ENCODE peak calls at places on chromosomes 12 and 14, in ten cellular contexts. C, B, W, Z, F, G, H, S, O and L are unnamed samples.

GRCh38 chr14:105448706-105449111 is 25.9 kb upstream of the CRIP2 start:
- DNase-seq in H (peak), O (no peak), C (no peak), G (peak), B (peak), Z (peak), F (peak), W (peak), S (peak), L (peak)

GRCh38 chr12:14907953-14908352 is 22.3 kb upstream of the MGP start:
- DNase-seq in Z (no peak), G (no peak), O (no peak), C (no peak), F (no peak), S (no peak), W (no peak), B (no peak), H (no peak), L (no peak)

GRCh38 chr12:94380507-94380906 is 79.2 kb downstream of the CEP83 start:
- DNase-seq in W (no peak), F (peak), C (no peak), B (no peak), O (no peak), G (no peak), Z (no peak), H (no peak), S (no peak), L (no peak)

GRCh38 chr12:4857472-4858291 is 52.0 kb upstream of the KCNA1 start:
- DNase-seq in S (peak), C (no peak), H (peak), W (peak), Z (peak), B (peak), F (peak), G (peak), O (peak), L (peak)

GRCh38 chr12:113159937-113160336 is 10.4 kb downstream of the CFAP73 start:
- DNase-seq in Z (no peak), S (no peak), F (no peak), B (no peak), G (no peak), C (no peak), W (no peak), H (no peak), O (no peak), L (no peak)

GRCh38 chr12:9634177-9634803 is 26.6 kb upstream of the KLRB1 start:
- DNase-seq in C (no peak), O (peak), S (peak), F (peak), B (peak), H (peak), G (peak), W (peak), Z (peak), L (peak)

GRCh38 chr12:45987339-45987726 is 3.0 kb downstream of the SCAF11 start:
- DNase-seq in C (no peak), H (no peak), S (no peak), O (no peak), F (no peak), B (no peak), G (no peak), Z (no peak), W (no peak), L (no peak)

GRCh38 chr12:79874665-79875064 is 60.2 kb downstream of the PPP1R12A start:
- DNase-seq in W (no peak), Z (no peak), B (no peak), S (no peak), G (no peak), H (no peak), C (no peak), F (no peak), O (no peak), L (no peak)

GRCh38 chr12:28958553-28959195 is 190.4 kb upstream of the FAR2 start:
- DNase-seq in O (peak), W (no peak), H (peak), S (no peak), C (no peak), F (no peak), G (no peak), B (peak), Z (no peak), L (no peak)

GRCh38 chr14:65035049-65035448 is 48.4 kb downstream of the FNTB start:
- DNase-seq in S (no peak), C (no peak), F (no peak), H (no peak), Z (no peak), W (peak), O (no peak), G (no peak), B (peak), L (no peak)

GRCh38 chr12:65965358-65965757 is 141.1 kb downstream of the HMGA2 start:
- DNase-seq in S (no peak), O (peak), G (no peak), Z (no peak), F (no peak), H (no peak), B (no peak), C (peak), W (no peak), L (no peak)

GRCh38 chr14:37198273-37198598 is 499 bp downstream of the MIPOL1 start:
- DNase-seq in S (no peak), B (no peak), O (no peak), W (no peak), H (no peak), F (no peak), C (no peak), G (no peak), Z (no peak), L (no peak)

GRCh38 chr14:58282925-58283593 is 15.3 kb upstream of the ARID4A start:
- DNase-seq in W (no peak), Z (no peak), F (no peak), O (no peak), S (no peak), H (no peak), C (no peak), B (no peak), G (no peak), L (no peak)

GRCh38 chr12:7937867-7938506 is 2.0 kb upstream of the SLC2A3 start:
- DNase-seq in F (no peak), B (peak), G (no peak), O (no peak), C (no peak), S (no peak), W (no peak), Z (no peak), H (no peak), L (no peak)

GRCh38 chr14:54256156-54256555 is 140.7 kb upstream of the CDKN3 start:
- DNase-seq in F (no peak), B (no peak), H (no peak), O (no peak), W (no peak), Z (no peak), S (no peak), C (no peak), G (no peak), L (no peak)

GRCh38 chr14:104150201-104151027 is 12.0 kb downstream of the KIF26A start:
- DNase-seq in C (peak), W (no peak), G (peak), F (no peak), B (peak), S (no peak), H (no peak), O (peak), Z (no peak), L (no peak)

GRCh38 chr12:1173806-1174617 is 183.0 kb downstream of the ERC1 start:
- DNase-seq in G (no peak), S (peak), C (no peak), B (no peak), W (no peak), H (no peak), O (no peak), F (no peak), Z (no peak), L (no peak)

GRCh38 chr14:79638647-79639266 is 572.5 kb downstream of the DIO2 start:
- DNase-seq in W (no peak), B (no peak), O (no peak), G (no peak), Z (no peak), S (no peak), F (no peak), H (no peak), C (no peak), L (no peak)

GRCh38 chr12:53345486-53346195 is 9.5 kb upstream of the SP7 start:
- DNase-seq in F (no peak), O (no peak), B (peak), Z (no peak), C (no peak), S (no peak), G (no peak), W (no peak), H (no peak), L (no peak)
- TF ChIP-seq CTCF in F (no peak), O (no peak), B (no peak), Z (peak), C (no peak), S (no peak), G (no peak), W (no peak), H (no peak), L (no peak)

GRCh38 chr12:127926004-127926403 is 341.0 kb upstream of the TMEM132C start:
- DNase-seq in B (peak), F (no peak), S (peak), G (peak), O (peak), W (no peak), H (no peak), C (no peak), Z (no peak), L (no peak)
- TF ChIP-seq CTCF in B (peak), F (peak), S (peak), G (no peak), O (peak), W (peak), H (no peak), C (peak), Z (no peak), L (no peak)

GRCh38 chr12:51360315-51360714 is 13.8 kb upstream of the CELA1 start:
- DNase-seq in G (no peak), O (no peak), F (no peak), Z (no peak), W (no peak), B (no peak), H (no peak), S (no peak), C (no peak), L (no peak)

GRCh38 chr12:51362307-51362706 is 15.8 kb upstream of the CELA1 start:
- DNase-seq in C (no peak), H (no peak), Z (no peak), B (no peak), F (peak), S (no peak), O (no peak), W (no peak), G (no peak), L (no peak)

GRCh38 chr12:51359851-51360250 is 13.4 kb upstream of the CELA1 start:
- DNase-seq in Z (no peak), C (no peak), F (no peak), H (no peak), O (no peak), G (no peak), S (no peak), B (no peak), W (no peak), L (no peak)

GRCh38 chr12:51362747-51363342 is 16.4 kb upstream of the CELA1 start:
- DNase-seq in S (no peak), W (no peak), B (no peak), Z (no peak), G (no peak), C (no peak), H (no peak), F (no peak), O (no peak), L (no peak)

DNA sequence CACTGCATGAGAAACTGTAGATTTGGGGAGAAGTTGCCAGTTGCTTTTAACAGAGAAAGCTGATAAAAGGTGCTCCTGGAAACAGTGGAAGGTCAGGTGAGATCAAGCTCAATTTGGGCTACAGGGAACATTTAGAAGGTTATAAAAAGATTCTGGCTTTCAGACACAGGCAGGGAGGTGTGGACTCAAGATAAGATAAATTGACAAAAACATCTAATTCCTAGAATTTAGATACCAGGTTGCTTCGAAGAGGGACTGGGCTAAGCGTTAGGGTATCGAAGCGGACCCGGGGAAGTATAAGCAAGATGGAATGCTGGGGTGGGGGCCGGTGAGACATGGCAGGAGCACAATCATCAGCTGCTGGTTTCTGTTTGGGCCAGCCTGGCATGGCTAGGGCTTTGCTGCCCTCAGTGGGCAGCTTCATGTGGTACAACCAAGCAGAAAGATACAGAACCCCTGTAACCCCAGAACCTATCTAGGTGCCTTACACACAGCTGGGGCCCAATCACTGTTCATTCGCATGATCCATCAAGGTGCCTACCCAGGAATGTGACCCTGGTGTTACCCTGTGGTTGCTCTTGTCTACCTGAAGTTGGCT is 15.0 kb upstream of the CELA1 start:
- DNase-seq in F (no peak), C (no peak), G (no peak), B (no peak), O (no peak), W (no peak), Z (no peak), H (no peak), S (no peak), L (no peak)
- TF ChIP-seq CTCF in F (peak), C (no peak), G (no peak), B (no peak), O (no peak), W (no peak), Z (no peak), H (no peak), S (no peak), L (no peak)

DNA sequence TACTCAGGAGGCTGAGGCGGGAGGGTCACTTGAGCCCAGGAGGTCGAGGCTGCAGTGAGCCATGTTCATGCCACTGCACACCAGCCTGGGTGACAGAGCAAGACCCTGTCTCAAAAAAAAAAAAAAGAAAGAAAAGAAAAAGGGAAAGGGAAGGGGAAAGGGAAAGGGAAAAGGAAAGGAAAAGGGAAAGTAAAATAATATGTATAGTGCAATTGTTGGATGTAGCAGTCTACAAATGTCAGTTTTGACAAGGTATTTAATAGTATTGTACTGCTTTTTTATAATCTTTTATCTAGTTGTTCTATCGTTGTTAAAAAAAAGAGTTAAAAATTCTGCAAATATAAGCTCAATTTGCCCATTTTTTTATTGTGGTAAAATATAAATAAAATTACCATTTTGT is 67.3 kb downstream of the SLC2A13 start:
- DNase-seq in G (no peak), O (no peak), F (no peak), B (no peak), W (no peak), Z (no peak), H (no peak), C (no peak), S (no peak), L (no peak)
- TF ChIP-seq CTCF in G (no peak), O (no peak), F (no peak), B (no peak), W (no peak), Z (no peak), H (no peak), C (no peak), S (no peak), L (no peak)

GRCh38 chr12:96035283-96036236 is at the start of gene LTA4H:
- DNase-seq in B (peak), W (peak), F (peak), G (peak), O (peak), C (peak), S (peak), H (peak), Z (peak), L (peak)
- TF ChIP-seq CTCF in B (no peak), W (no peak), F (peak), G (no peak), O (no peak), C (no peak), S (no peak), H (no peak), Z (no peak), L (no peak)

GRCh38 chr12:102480401-102480800 is at the start of gene IGF1:
- DNase-seq in W (no peak), H (peak), F (no peak), G (no peak), O (peak), Z (no peak), B (peak), C (no peak), S (no peak), L (no peak)
- TF ChIP-seq CTCF in W (no peak), H (no peak), F (no peak), G (peak), O (peak), Z (no peak), B (peak), C (peak), S (no peak), L (peak)